ENCODE peak calls at places on chromosomes 5 and 9, in five cellular contexts. M is upper lobe of right lung, T is lung, K is left ventricle myocardium inferior, C is fibroblast of lung. G is an unnamed sample.
A peak's percentile ranks its signal among the peaks of the same experiment; 100 is the strongest.

GRCh38 chr9:132743886-132744544 is 73.8 kb downstream of the GTF3C4 start:
- DNase-seq in T (no peak), K (no peak), M (peak; percentile 13), C (no peak), G (no peak)

GRCh38 chr5:157354825-157355224 is 88.9 kb downstream of the CYFIP2 start:
- DNase-seq in K (no peak), T (no peak), C (no peak), M (no peak), G (no peak)

GRCh38 chr5:126519637-126520592 is 75.1 kb downstream of the ALDH7A1 start:
- DNase-seq in T (no peak), M (no peak), K (peak; percentile 33), C (no peak), G (no peak)

GRCh38 chr5:127757576-127757975 is 54.4 kb downstream of the CCDC192 start:
- DNase-seq in M (no peak), K (no peak), T (no peak), C (peak; percentile 66), G (peak; percentile 11)

GRCh38 chr5:52896524-52897237 is 92.5 kb upstream of the ITGA2 start:
- DNase-seq in M (no peak), K (no peak), C (peak; percentile 68), T (no peak), G (no peak)

GRCh38 chr5:135244620-135245021 is 154.4 kb downstream of the MACROH2A1 start:
- DNase-seq in T (no peak), M (peak; percentile 35), C (no peak), K (no peak), G (no peak)

GRCh38 chr5:107478068-107478641 is 192.6 kb downstream of the EFNA5 start:
- DNase-seq in C (no peak), T (no peak), K (no peak), M (no peak), G (no peak)

GRCh38 chr9:96186601-96187011 is 115.4 kb downstream of the HSD17B3 start:
- DNase-seq in C (peak; percentile 37), M (peak; percentile 87), T (peak; percentile 65), K (no peak), G (no peak)

GRCh38 chr5:110880413-110880812 is 141.6 kb downstream of the SLC25A46 start:
- DNase-seq in C (peak; percentile 94), M (no peak), K (no peak), T (peak; percentile 47), G (no peak)

DNA sequence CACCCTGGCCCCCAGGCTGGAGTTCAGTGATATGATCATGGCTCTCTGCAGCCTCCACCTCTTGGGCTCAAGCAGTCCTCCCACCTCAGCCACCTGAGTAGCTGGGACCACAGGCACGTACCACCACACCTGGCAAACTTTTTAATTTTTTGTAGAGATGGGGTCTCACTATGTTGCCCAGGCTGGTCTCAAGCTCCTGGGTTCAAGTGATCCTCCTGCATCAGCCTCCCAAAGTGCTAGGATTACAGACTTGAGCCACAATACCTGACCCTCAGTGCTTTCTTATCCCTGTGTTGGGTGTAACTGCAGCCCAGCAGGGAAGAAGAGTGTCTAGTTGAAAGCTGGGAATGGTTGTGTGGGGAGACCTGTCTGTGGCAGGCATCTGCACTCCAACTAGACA is 10.9 kb downstream of the PTPA start:
- DNase-seq in K (no peak), T (no peak), C (no peak), M (no peak), G (no peak)
- H3K27ac ChIP-seq in K (no peak overlapping the region), T (no peak overlapping the region), C (no peak overlapping the region), M (no peak overlapping the region), G (no peak overlapping the region)

GRCh38 chr5:65818592-65818991 is 96.6 kb downstream of the NLN start:
- DNase-seq in M (no peak), T (no peak), C (no peak), K (no peak), G (no peak)

GRCh38 chr5:65817936-65818335 is 95.9 kb downstream of the NLN start:
- DNase-seq in K (no peak), M (no peak), T (no peak), C (no peak), G (no peak)

GRCh38 chr5:65815156-65815555 is 93.2 kb downstream of the NLN start:
- DNase-seq in T (no peak), M (no peak), C (no peak), K (no peak), G (no peak)

GRCh38 chr5:65819215-65819904 is 97.4 kb downstream of the NLN start:
- DNase-seq in T (no peak), M (no peak), C (no peak), K (no peak), G (no peak)

GRCh38 chr5:65816729-65817128 is 94.7 kb downstream of the NLN start:
- DNase-seq in C (no peak), M (no peak), K (no peak), T (no peak), G (no peak)
- H3K36me3 ChIP-seq in C (no peaks in the 10 kb centered on the region), M (no peaks in the 10 kb centered on the region), K (no peaks in the 10 kb centered on the region), T (no peaks in the 10 kb centered on the region), G (no peaks in the 10 kb centered on the region)

GRCh38 chr5:17021363-17021932 is 85.4 kb upstream of the MYO10 start:
- DNase-seq in M (no peak), K (no peak), C (no peak), T (no peak), G (no peak)
- H3K27ac ChIP-seq in M (peak overlapping the region; percentile 68), K (peak overlapping the region; percentile 59), C (no peak overlapping the region), T (no peak overlapping the region), G (no peak overlapping the region)

GRCh38 chr9:131217321-131218031 is 58.8 kb downstream of the FAM78A start:
- DNase-seq in T (no peak), C (no peak), K (no peak), M (no peak), G (no peak)
- H3K36me3 ChIP-seq in T (peaks cover 5% of the 10 kb centered on the region), C (no peaks in the 10 kb centered on the region), K (peaks cover 25% of the 10 kb centered on the region), M (peaks cover 16% of the 10 kb centered on the region), G (no peaks in the 10 kb centered on the region)

GRCh38 chr9:125999504-125999881 is 252.3 kb downstream of the PBX3 start:
- DNase-seq in K (no peak), T (no peak), C (no peak), M (no peak), G (no peak)
- H3K27ac ChIP-seq in K (no peak overlapping the region), T (no peak overlapping the region), C (no peak overlapping the region), M (no peak overlapping the region), G (no peak overlapping the region)

DNA sequence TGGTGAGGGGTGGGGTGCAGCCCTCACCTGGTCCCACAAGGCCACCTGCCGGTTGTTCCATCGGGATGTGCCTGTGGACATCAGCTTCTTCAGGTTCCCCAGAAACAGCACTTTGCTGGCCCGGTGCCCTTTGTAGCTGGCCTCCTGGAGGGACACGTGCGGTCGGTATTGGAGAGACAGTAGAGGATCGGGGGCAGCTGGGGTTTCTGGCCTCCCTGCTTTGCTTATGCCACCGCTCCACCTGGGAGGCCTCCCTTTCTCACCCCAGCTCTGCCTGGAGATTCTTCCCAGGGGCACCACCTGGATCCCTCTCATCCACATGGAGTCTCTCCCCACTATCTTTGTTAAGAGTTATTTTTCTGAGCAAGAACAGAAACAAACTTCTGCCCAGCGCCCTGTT is 13.1 kb upstream of the TRIM14 start:
- DNase-seq in C (no peak), T (no peak), K (no peak), M (no peak), G (no peak)
- H3K36me3 ChIP-seq in C (no peaks in the 10 kb centered on the region), T (no peaks in the 10 kb centered on the region), K (no peaks in the 10 kb centered on the region), M (no peaks in the 10 kb centered on the region), G (no peaks in the 10 kb centered on the region)

GRCh38 chr9:137008312-137008711 is 11.9 kb upstream of the CLIC3 start:
- DNase-seq in K (no peak), C (no peak), M (no peak), T (no peak), G (no peak)
- H3K27ac ChIP-seq in K (no peak overlapping the region), C (no peak overlapping the region), M (no peak overlapping the region), T (no peak overlapping the region), G (no peak overlapping the region)

GRCh38 chr9:131138676-131139075 is 13.3 kb downstream of the NUP214 start:
- DNase-seq in K (no peak), C (no peak), M (no peak), T (no peak), G (peak; percentile 60)

GRCh38 chr9:131140112-131140511 is 14.7 kb downstream of the NUP214 start:
- DNase-seq in M (no peak), T (no peak), K (no peak), C (no peak), G (no peak)

GRCh38 chr9:131142160-131142559 is 16.8 kb downstream of the NUP214 start:
- DNase-seq in K (no peak), T (no peak), M (no peak), C (no peak), G (no peak)

GRCh38 chr9:131145245-131145644 is 19.9 kb downstream of the NUP214 start:
- DNase-seq in T (no peak), M (no peak), C (no peak), K (no peak), G (no peak)

GRCh38 chr9:131140550-131140949 is 15.2 kb downstream of the NUP214 start:
- DNase-seq in M (no peak), T (no peak), K (no peak), C (no peak), G (no peak)
- H3K36me3 ChIP-seq in M (peaks cover 94% of the 10 kb centered on the region), T (peaks cover 40% of the 10 kb centered on the region), K (peaks cover 94% of the 10 kb centered on the region), C (peaks cover 14% of the 10 kb centered on the region), G (peaks cover 71% of the 10 kb centered on the region)

DNA sequence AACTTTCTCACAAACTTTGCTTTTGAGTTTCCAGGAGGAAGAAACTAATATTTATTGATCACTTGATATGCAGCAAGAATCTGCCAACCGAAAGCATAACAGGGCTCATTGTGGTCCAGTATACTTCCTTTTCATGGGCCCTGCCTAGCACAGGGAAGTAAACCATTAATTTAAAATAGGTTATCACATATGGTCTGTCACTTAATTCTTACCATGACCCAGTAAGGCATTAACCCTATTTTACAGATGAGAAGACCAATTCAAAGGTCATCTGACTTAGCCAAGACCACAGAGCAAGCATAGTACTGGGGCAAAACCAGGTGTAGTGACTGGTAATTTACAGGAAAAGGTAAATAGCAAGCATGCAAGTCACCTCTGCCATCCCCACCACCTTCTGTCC is 336.9 kb upstream of the DMAC1 start:
- DNase-seq in K (no peak), T (no peak), C (no peak), M (no peak), G (no peak)
- H3K27ac ChIP-seq in K (no peak overlapping the region), T (no peak overlapping the region), C (no peak overlapping the region), M (no peak overlapping the region), G (no peak overlapping the region)